ENCODE peak calls at places on chromosomes 11 and 22, in six cellular contexts. J is stimulated activated effector memory CD8-positive, alpha-beta T cell treated with anti-CD3 and anti-CD28 coated beads, Interleukin-12 subunit alpha, Interleukin-12 subunit beta, amount 100 ng/mL, for 72 hours; R is breast epithelium; A is heart left ventricle; Z is GM19239; Y is HCT116. N is an unnamed sample.

GRCh38 chr11:119121811-119122124 is 388 bp downstream of the HINFP start:
- DNase-seq in J (no peak), A (no peak), Y (no peak), R (no peak), Z (no peak), N (no peak)

GRCh38 chr22:36258750-36259619 is 6.1 kb downstream of the APOL1 start:
- DNase-seq in R (peak; percentile 58), J (peak; percentile 71), A (peak; percentile 72), Y (no peak), Z (peak; percentile 30), N (peak; percentile 88)

GRCh38 chr22:36528336-36528735 is 630 bp downstream of the EIF3D start:
- DNase-seq in J (no peak), R (no peak), A (no peak), Z (no peak), Y (no peak), N (no peak)

GRCh38 chr11:65594991-65595920 is at the start of gene KCNK7:
- DNase-seq in Y (no peak), A (no peak), Z (no peak), R (no peak), J (no peak), N (no peak)

GRCh38 chr11:79253280-79253679 is 187.6 kb downstream of the TENM4 start:
- DNase-seq in J (no peak), Z (no peak), Y (no peak), R (no peak), A (no peak), N (no peak)

GRCh38 chr22:43946391-43946680 is 8.9 kb upstream of the SAMM50 start:
- DNase-seq in Y (no peak), J (no peak), R (no peak), Z (no peak), A (no peak), N (no peak)

GRCh38 chr11:64352099-64353005 is 6.6 kb upstream of the RPS6KA4 start:
- DNase-seq in Y (no peak), R (no peak), A (no peak), J (no peak), Z (no peak), N (no peak)

GRCh38 chr22:43249789-43250188 is 62.9 kb upstream of the TTLL12 start:
- DNase-seq in A (no peak), Y (no peak), R (no peak), Z (no peak), J (no peak), N (no peak)

GRCh38 chr11:78840190-78840589 is 265.5 kb upstream of the NARS2 start:
- DNase-seq in R (no peak), A (no peak), Y (no peak), J (no peak), Z (no peak), N (no peak)

GRCh38 chr11:22458141-22458540 is 120.0 kb downstream of the SLC17A6 start:
- DNase-seq in A (no peak), J (no peak), R (no peak), Z (no peak), Y (no peak), N (no peak)

GRCh38 chr11:91435694-91436375 is 788.8 kb upstream of the FAT3 start:
- DNase-seq in Y (no peak), J (no peak), Z (no peak), A (no peak), R (no peak), N (peak; percentile 56)

GRCh38 chr11:36233226-36233625 is 56.0 kb downstream of the COMMD9 start:
- DNase-seq in R (no peak), Y (no peak), A (no peak), J (no peak), Z (no peak), N (no peak)

GRCh38 chr11:78595431-78596130 is 20.9 kb upstream of the NARS2 start:
- DNase-seq in R (no peak), A (no peak), Y (no peak), J (no peak), Z (no peak), N (no peak)

GRCh38 chr22:44331881-44332714 is 19.3 kb upstream of the SHISAL1 start:
- DNase-seq in Z (no peak), R (no peak), J (no peak), Y (no peak), A (no peak), N (peak; percentile 77)

GRCh38 chr11:118921121-118921928 is 4.4 kb downstream of the BCL9L start:
- DNase-seq in Y (no peak), J (no peak), Z (no peak), R (no peak), A (no peak), N (peak; percentile 93)

GRCh38 chr11:94768602-94769511 is 701 bp downstream of the AMOTL1 start:
- DNase-seq in Y (no peak), R (no peak), A (peak; percentile 65), Z (no peak), J (no peak), N (peak; percentile 71)

GRCh38 chr11:46560300-46561025 is 33.4 kb downstream of the AMBRA1 start:
- DNase-seq in A (no peak), Y (no peak), J (no peak), R (no peak), Z (peak; percentile 43), N (no peak)

GRCh38 chr22:44597616-44598015 is 99.6 kb upstream of the RTL6 start:
- DNase-seq in Y (no peak), R (no peak), Z (no peak), A (no peak), J (no peak), N (no peak)

GRCh38 chr11:726278-726915 is 20.4 kb downstream of the EPS8L2 start:
- DNase-seq in J (peak; percentile 70), R (peak; percentile 78), Z (no peak), Y (no peak), A (no peak), N (peak; percentile 80)

GRCh38 chr22:27685515-27685914 is 116.0 kb downstream of the MN1 start:
- DNase-seq in Z (no peak), A (peak; percentile 68), R (no peak), Y (no peak), J (no peak), N (no peak)

GRCh38 chr11:66687831-66688281 is 10.2 kb upstream of the RBM4B start:
- DNase-seq in Z (no peak), J (no peak), Y (no peak), R (peak; percentile 36), A (no peak), N (no peak)

GRCh38 chr11:119726150-119726553 is 2.8 kb downstream of the NECTIN1 start:
- DNase-seq in R (no peak), A (no peak), Y (no peak), Z (no peak), J (no peak), N (peak; percentile 58)

GRCh38 chr11:118621071-118621815 is 13.8 kb downstream of the PHLDB1 start:
- DNase-seq in A (peak; percentile 92), R (peak; percentile 90), Z (no peak), J (no peak), Y (peak; percentile 51), N (peak; percentile 97)

N was measured in endodermal cell.